ENCODE peak calls at places on chromosome 1, in ten cellular contexts. Y, R, P, W, C, B, G, H, Z and Q are unnamed samples.

GRCh38 chr1:94438692-94439276 is 20.6 kb downstream of the ABCD3 start:
- DNase-seq in Y (no peak), R (no peak), P (no peak), W (no peak), C (no peak), B (no peak), G (peak; percentile 37), H (no peak), Z (no peak), Q (peak; percentile 26)

GRCh38 chr1:201655243-201655642 is 116.3 kb downstream of the NAV1 start:
- DNase-seq in Y (no peak), R (no peak), P (no peak), W (no peak), C (no peak), B (no peak), G (no peak), H (no peak), Z (peak; percentile 65), Q (no peak)

GRCh38 chr1:248740876-248741275 is 14.7 kb downstream of the LYPD8 start:
- DNase-seq in Y (no peak), R (no peak), P (no peak), W (no peak), C (no peak), B (no peak), G (no peak), H (no peak), Z (no peak), Q (no peak)

GRCh38 chr1:3453203-3453761 is 1.2 kb upstream of the ARHGEF16 start:
- DNase-seq in Y (no peak), R (peak; percentile 82), P (no peak), W (peak; percentile 56), C (peak; percentile 45), B (peak; percentile 30), G (peak; percentile 81), H (peak; percentile 68), Z (peak; percentile 92), Q (peak; percentile 62)

GRCh38 chr1:1433804-1434130 is 1.7 kb upstream of the VWA1 start:
- DNase-seq in Y (no peak), R (peak; percentile 11), P (peak; percentile 25), W (no peak), C (no peak), B (no peak), G (no peak), H (peak; percentile 56), Z (peak; percentile 71), Q (no peak)

GRCh38 chr1:228150021-228150457 is 309 bp downstream of the GJC2 start:
- DNase-seq in Y (no peak), R (no peak), P (no peak), W (no peak), C (no peak), B (no peak), G (no peak), H (no peak), Z (no peak), Q (no peak)

GRCh38 chr1:222921951-222922350 is 107.1 kb downstream of the DISP1 start:
- DNase-seq in Y (no peak), R (no peak), P (no peak), W (no peak), C (no peak), B (no peak), G (no peak), H (no peak), Z (no peak), Q (no peak)

GRCh38 chr1:156524481-156524869 is 23.9 kb upstream of the MEF2D start:
- DNase-seq in Y (no peak), R (no peak), P (no peak), W (no peak), C (no peak), B (no peak), G (no peak), H (no peak), Z (no peak), Q (no peak)

GRCh38 chr1:185853739-185854138 is 119.5 kb downstream of the HMCN1 start:
- DNase-seq in Y (no peak), R (no peak), P (peak; percentile 45), W (no peak), C (no peak), B (peak; percentile 66), G (no peak), H (no peak), Z (no peak), Q (peak; percentile 44)

GRCh38 chr1:177211231-177211630 is 40.5 kb downstream of the BRINP2 start:
- DNase-seq in Y (peak; percentile 1), R (no peak), P (no peak), W (no peak), C (no peak), B (no peak), G (no peak), H (no peak), Z (no peak), Q (no peak)

GRCh38 chr1:151905070-151905442 is 4.3 kb downstream of the THEM4 start:
- DNase-seq in Y (no peak), R (no peak), P (no peak), W (peak; percentile 40), C (no peak), B (no peak), G (no peak), H (no peak), Z (no peak), Q (no peak)

GRCh38 chr1:205512059-205513045 is 7.9 kb downstream of the CDK18 start:
- DNase-seq in Y (no peak), R (no peak), P (no peak), W (no peak), C (no peak), B (no peak), G (no peak), H (no peak), Z (no peak), Q (peak; percentile 43)

GRCh38 chr1:89725016-89725380 is 92.1 kb downstream of the LRRC8C start:
- DNase-seq in Y (no peak), R (no peak), P (peak; percentile 96), W (no peak), C (no peak), B (peak; percentile 81), G (no peak), H (no peak), Z (no peak), Q (no peak)

GRCh38 chr1:98929456-98929855 is 75.2 kb downstream of the PLPPR5 start:
- DNase-seq in Y (no peak), R (no peak), P (no peak), W (no peak), C (no peak), B (no peak), G (no peak), H (no peak), Z (no peak), Q (peak; percentile 47)

GRCh38 chr1:30101016-30101415 is 622.4 kb downstream of the MATN1 start:
- DNase-seq in Y (no peak), R (no peak), P (no peak), W (no peak), C (no peak), B (no peak), G (no peak), H (no peak), Z (no peak), Q (no peak)

GRCh38 chr1:194155962-194156361 is 969.5 kb upstream of the B3GALT2 start:
- DNase-seq in Y (no peak), R (no peak), P (no peak), W (no peak), C (no peak), B (no peak), G (no peak), H (no peak), Z (no peak), Q (no peak)

GRCh38 chr1:232305020-232305419 is 324.9 kb downstream of the SIPA1L2 start:
- DNase-seq in Y (no peak), R (no peak), P (no peak), W (no peak), C (peak; percentile 24), B (no peak), G (peak; percentile 23), H (no peak), Z (no peak), Q (no peak)

GRCh38 chr1:200512191-200512590 is 102.4 kb upstream of the ZNF281 start:
- DNase-seq in Y (no peak), R (no peak), P (peak; percentile 84), W (no peak), C (no peak), B (peak; percentile 42), G (no peak), H (no peak), Z (no peak), Q (no peak)

GRCh38 chr1:53049574-53049967 is 12.4 kb upstream of the PODN start:
- DNase-seq in Y (no peak), R (no peak), P (no peak), W (no peak), C (no peak), B (no peak), G (no peak), H (no peak), Z (no peak), Q (no peak)

GRCh38 chr1:111476761-111477309 is 3.1 kb downstream of the C1orf162 start:
- DNase-seq in Y (no peak), R (peak; percentile 22), P (no peak), W (peak; percentile 31), C (no peak), B (no peak), G (no peak), H (no peak), Z (no peak), Q (no peak)

GRCh38 chr1:174258148-174258550 is 98.8 kb downstream of the RABGAP1L start:
- DNase-seq in Y (peak; percentile 70), R (peak; percentile 42), P (peak; percentile 17), W (peak; percentile 6), C (peak; percentile 4), B (peak; percentile 13), G (peak; percentile 15), H (peak; percentile 45), Z (no peak), Q (peak; percentile 73)

GRCh38 chr1:59692591-59692990 is 122.2 kb upstream of the HOOK1 start:
- DNase-seq in Y (no peak), R (peak; percentile 5), P (peak; percentile 86), W (no peak), C (peak; percentile 21), B (peak; percentile 88), G (no peak), H (no peak), Z (no peak), Q (no peak)

GRCh38 chr1:39326836-39327235 is 122.3 kb downstream of the MACF1 start:
- DNase-seq in Y (no peak), R (no peak), P (no peak), W (no peak), C (no peak), B (no peak), G (no peak), H (no peak), Z (no peak), Q (no peak)

GRCh38 chr1:153505576-153505975 is 30.2 kb downstream of the S100A6 start:
- DNase-seq in Y (no peak), R (no peak), P (peak; percentile 10), W (no peak), C (no peak), B (no peak), G (no peak), H (no peak), Z (no peak), Q (no peak)